ENCODE peak calls at places on chromosome 3, in seven cellular contexts. C is left ventricle myocardium inferior, K is cardiac muscle cell, E is IMR-90, J is PC-3, V is SJSA1, W is thoracic aorta. D is an unnamed sample.

GRCh38 chr3:152333928-152334327 is 65.2 kb downstream of the MBNL1 start:
- DNase-seq in E (no peak), C (no peak), W (no peak), V (no peak), K (no peak), J (no peak), D (no peak)

GRCh38 chr3:152021951-152022461 is 148.6 kb downstream of the SUCNR1 start:
- DNase-seq in C (no peak), K (no peak), J (peak; percentile 97), E (peak; percentile 32), W (no peak), V (peak; percentile 48), D (peak; percentile 95)

GRCh38 chr3:18669374-18669773 is 244.2 kb upstream of the SATB1 start:
- DNase-seq in E (no peak), W (no peak), J (no peak), V (no peak), C (no peak), K (no peak), D (no peak)

GRCh38 chr3:122679467-122680291 is 960 bp upstream of the PARP14 start:
- DNase-seq in W (no peak), C (no peak), E (peak; percentile 27), V (peak; percentile 39), J (peak; percentile 43), K (no peak), D (peak; percentile 31)

GRCh38 chr3:160473978-160474377 is 24.4 kb upstream of the TRIM59 start:
- DNase-seq in E (peak; percentile 97), K (no peak), V (peak; percentile 50), W (no peak), J (peak; percentile 61), C (no peak), D (no peak)

GRCh38 chr3:18774319-18774877 is 349.3 kb upstream of the SATB1 start:
- DNase-seq in C (no peak), V (no peak), E (no peak), W (no peak), K (no peak), J (peak; percentile 61), D (no peak)

GRCh38 chr3:69299344-69299743 is 86.5 kb downstream of the FRMD4B start:
- DNase-seq in C (no peak), K (no peak), W (no peak), J (peak; percentile 43), V (no peak), E (no peak), D (no peak)

GRCh38 chr3:49916686-49917085 is 12.9 kb downstream of the MON1A start:
- DNase-seq in K (no peak), W (no peak), C (no peak), J (no peak), V (no peak), E (peak; percentile 45), D (no peak)

GRCh38 chr3:146503459-146504202 is 34.3 kb upstream of the PLSCR2 start:
- DNase-seq in K (no peak), V (peak; percentile 88), W (no peak), J (peak; percentile 96), C (no peak), E (peak; percentile 95), D (peak; percentile 89)

GRCh38 chr3:141959921-141960554 is 83.6 kb downstream of the ATP1B3 start:
- DNase-seq in E (peak; percentile 78), W (no peak), J (peak; percentile 68), K (no peak), V (peak; percentile 87), C (no peak), D (no peak)

GRCh38 chr3:27568393-27568792 is 84.2 kb upstream of the SLC4A7 start:
- DNase-seq in C (peak; percentile 60), J (peak; percentile 87), V (peak; percentile 28), K (no peak), W (peak; percentile 23), E (peak; percentile 72), D (peak; percentile 77)

GRCh38 chr3:11346416-11346815 is 74.2 kb downstream of the ATG7 start:
- DNase-seq in K (no peak), J (peak; percentile 91), W (no peak), E (peak; percentile 92), C (no peak), V (no peak), D (no peak)

GRCh38 chr3:171021377-171021776 is 5.1 kb downstream of the SLC2A2 start:
- DNase-seq in W (no peak), E (no peak), K (no peak), C (no peak), V (no peak), J (no peak), D (no peak)

GRCh38 chr3:197408177-197408957 is 110.0 kb upstream of the DLG1 start:
- DNase-seq in W (no peak), C (no peak), E (peak; percentile 41), J (peak; percentile 28), V (no peak), K (peak; percentile 20), D (no peak)

GRCh38 chr3:97863025-97863424 is 41.2 kb downstream of the CRYBG3 start:
- DNase-seq in V (no peak), W (no peak), E (peak; percentile 12), C (no peak), J (peak; percentile 92), K (no peak), D (no peak)

GRCh38 chr3:18098960-18099587 is 326.1 kb downstream of the SATB1 start:
- DNase-seq in J (peak; percentile 99), W (no peak), E (peak; percentile 85), K (no peak), C (no peak), V (peak; percentile 93), D (peak; percentile 88)

GRCh38 chr3:73226026-73226425 is 164.6 kb downstream of the EBLN2 start:
- DNase-seq in C (no peak), J (no peak), K (no peak), W (no peak), V (no peak), E (no peak), D (no peak)

GRCh38 chr3:73229036-73229435 is 167.6 kb downstream of the EBLN2 start:
- DNase-seq in K (no peak), E (no peak), V (no peak), J (no peak), C (no peak), W (no peak), D (peak; percentile 9)

GRCh38 chr3:73225161-73225861 is 163.9 kb downstream of the EBLN2 start:
- DNase-seq in E (no peak), K (no peak), W (no peak), J (no peak), V (no peak), C (no peak), D (no peak)

GRCh38 chr3:73228000-73228399 is 166.5 kb downstream of the EBLN2 start:
- DNase-seq in J (no peak), W (no peak), K (no peak), V (no peak), C (no peak), E (no peak), D (no peak)

DNA sequence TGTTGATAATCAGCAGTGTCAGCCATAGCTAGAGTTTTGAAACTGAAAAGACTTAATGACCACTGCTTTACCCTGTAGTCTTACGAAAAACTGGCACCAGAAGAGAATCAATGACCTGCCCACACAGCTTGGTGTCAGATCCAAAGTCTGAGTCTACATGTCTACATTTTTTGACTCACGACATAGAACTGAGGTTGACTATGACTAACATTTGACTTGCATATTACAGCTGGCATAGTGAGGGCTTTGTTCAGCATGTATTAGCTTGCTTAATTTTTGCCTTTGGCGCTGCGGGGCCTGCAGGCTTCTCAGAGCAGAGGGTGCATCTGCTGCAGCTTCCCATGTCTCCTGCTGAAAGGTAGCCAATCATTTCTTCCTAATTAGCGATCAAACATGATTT is 167.0 kb downstream of the EBLN2 start:
- DNase-seq in K (no peak), J (no peak), C (no peak), W (no peak), E (no peak), V (no peak), D (peak; percentile 48)
- H3K4me3 ChIP-seq in K (no peak overlapping the region), J (no peak overlapping the region), C (no peak overlapping the region), W (no peak overlapping the region), E (no peak overlapping the region), V (no peak overlapping the region), D (no peak overlapping the region)

GRCh38 chr3:129573493-129573892 is 30.5 kb downstream of the H1-8 start:
- DNase-seq in E (no peak), K (no peak), C (no peak), V (no peak), W (no peak), J (no peak), D (no peak)
- H3K36me3 ChIP-seq in E (peaks cover 42% of the 10 kb centered on the region), K (no peaks in the 10 kb centered on the region), C (peaks cover 89% of the 10 kb centered on the region), V (peaks cover 85% of the 10 kb centered on the region), W (peaks cover 44% of the 10 kb centered on the region), J (no peaks in the 10 kb centered on the region), D (no peaks in the 10 kb centered on the region)

GRCh38 chr3:61807865-61808276 is 246.5 kb downstream of the PTPRG start:
- DNase-seq in W (no peak), K (peak; percentile 85), V (peak; percentile 4), E (peak; percentile 60), C (no peak), J (no peak), D (no peak)

GRCh38 chr3:61802772-61803171 is 241.4 kb downstream of the PTPRG start:
- DNase-seq in K (no peak), W (no peak), C (no peak), J (no peak), E (no peak), V (no peak), D (no peak)

GRCh38 chr3:61804782-61805181 is 243.4 kb downstream of the PTPRG start:
- DNase-seq in V (no peak), J (no peak), C (no peak), W (no peak), E (no peak), K (no peak), D (no peak)

GRCh38 chr3:61806810-61807209 is 245.4 kb downstream of the PTPRG start:
- DNase-seq in E (no peak), J (no peak), K (no peak), C (no peak), V (no peak), W (no peak), D (no peak)

DNA sequence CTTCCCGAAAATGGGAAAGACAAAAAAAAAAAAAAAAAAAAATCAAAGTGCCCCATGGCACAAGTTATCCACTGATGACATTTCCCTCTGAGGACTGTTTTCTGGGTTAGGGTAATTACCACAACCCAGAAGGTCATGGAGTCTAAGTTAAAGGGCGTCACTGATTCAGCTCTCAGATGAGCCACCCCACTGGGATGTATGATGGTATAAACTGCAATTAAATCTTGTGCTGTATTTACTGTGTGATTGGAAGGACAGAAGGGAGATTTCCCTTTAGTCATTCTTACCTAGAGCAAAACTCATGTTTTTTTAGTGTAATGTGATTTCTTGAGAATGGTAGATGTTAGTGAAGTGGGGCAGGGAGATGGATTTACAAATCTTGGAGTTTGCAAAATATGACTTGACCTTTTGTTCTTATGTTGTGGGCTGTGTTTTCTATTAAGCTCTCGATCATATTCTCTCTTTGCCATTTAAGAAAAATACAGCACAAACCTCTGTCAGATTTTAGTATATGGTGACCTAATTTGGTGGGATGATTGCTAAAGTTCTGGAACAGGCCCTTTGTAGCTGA is 244.2 kb downstream of the PTPRG start:
- DNase-seq in K (no peak), J (no peak), C (no peak), V (no peak), E (peak; percentile 9), W (no peak), D (no peak)
- H3K27me3 ChIP-seq in K (no peaks in the 10 kb centered on the region), J (no peaks in the 10 kb centered on the region), C (no peaks in the 10 kb centered on the region), V (no peaks in the 10 kb centered on the region), E (no peaks in the 10 kb centered on the region), W (no peaks in the 10 kb centered on the region), D (no peaks in the 10 kb centered on the region)

DNA sequence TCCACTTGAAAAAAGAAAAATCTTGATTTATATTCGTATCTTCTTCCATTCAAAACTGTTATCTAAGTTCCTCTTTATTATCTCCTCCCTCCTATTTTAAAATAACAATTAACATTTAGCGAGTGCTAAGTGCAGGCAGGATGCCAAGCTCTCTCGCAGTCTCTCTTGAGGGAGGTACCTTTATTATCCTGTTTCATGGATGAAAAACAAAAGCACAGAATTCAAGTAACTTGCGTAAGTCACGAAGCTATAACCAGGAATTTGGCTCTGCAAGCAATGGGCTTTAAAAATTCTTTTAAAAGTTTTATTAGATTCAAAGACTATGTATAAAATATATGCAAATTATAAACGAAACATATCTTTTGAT is 418.8 kb upstream of the NAALADL2 start:
- DNase-seq in K (peak; percentile 22), W (no peak), V (no peak), C (no peak), E (peak; percentile 70), J (peak; percentile 49), D (peak; percentile 29)
- H3K4me3 ChIP-seq in K (peak overlapping the region; percentile 54), W (peak overlapping the region; percentile 85), V (peak overlapping the region; percentile 92), C (peak overlapping the region; percentile 86), E (peak overlapping the region; percentile 73), J (peak overlapping the region; percentile 77), D (peak overlapping the region; percentile 65)